ENCODE peak calls at places on chromosomes 13 and 19, in ten cellular contexts. One of them, this sample, is unnamed.

GRCh38 chr13:111006508-111007031 is 91.7 kb upstream of the ANKRD10 start:
- DNase-seq in GM23338: peak; percentile 19
- DNase-seq in AG04449: peak; percentile 23
- DNase-seq in epithelial cell of esophagus: peak; percentile 20
- DNase-seq in spleen: no peak
- DNase-seq in AG04450: no peak
- DNase-seq in IMR-90: peak; percentile 84
- DNase-seq in CD4-positive, alpha-beta T cell: no peak
- DNase-seq in GM13976: no peak
- DNase-seq in body of pancreas: peak; percentile 88
- DNase-seq in this sample: no peak

GRCh38 chr19:37948362-37948761 is 41.4 kb downstream of the SIPA1L3 start:
- DNase-seq in body of pancreas: no peak
- DNase-seq in GM13976: no peak
- DNase-seq in CD4-positive, alpha-beta T cell: no peak
- DNase-seq in spleen: no peak
- DNase-seq in AG04449: no peak
- DNase-seq in epithelial cell of esophagus: peak; percentile 60
- DNase-seq in IMR-90: no peak
- DNase-seq in GM23338: no peak
- DNase-seq in AG04450: no peak
- DNase-seq in this sample: no peak

GRCh38 chr13:74103196-74103595 is 31.0 kb downstream of the KLF12 start:
- DNase-seq in GM23338: no peak
- DNase-seq in body of pancreas: no peak
- DNase-seq in epithelial cell of esophagus: no peak
- DNase-seq in AG04449: no peak
- DNase-seq in spleen: no peak
- DNase-seq in CD4-positive, alpha-beta T cell: no peak
- DNase-seq in IMR-90: no peak
- DNase-seq in GM13976: no peak
- DNase-seq in AG04450: no peak
- DNase-seq in this sample: no peak

GRCh38 chr19:40392894-40393517 is 3.0 kb upstream of the HIPK4 start:
- DNase-seq in spleen: no peak
- DNase-seq in GM23338: no peak
- DNase-seq in IMR-90: no peak
- DNase-seq in AG04449: no peak
- DNase-seq in body of pancreas: peak; percentile 38
- DNase-seq in AG04450: no peak
- DNase-seq in CD4-positive, alpha-beta T cell: no peak
- DNase-seq in epithelial cell of esophagus: peak; percentile 72
- DNase-seq in GM13976: no peak
- DNase-seq in this sample: no peak

GRCh38 chr19:16628984-16629691 is 1.1 kb upstream of the MED26 start:
- DNase-seq in epithelial cell of esophagus: peak; percentile 11
- DNase-seq in GM13976: no peak
- DNase-seq in spleen: no peak
- DNase-seq in body of pancreas: peak; percentile 51
- DNase-seq in CD4-positive, alpha-beta T cell: no peak
- DNase-seq in AG04450: peak; percentile 67
- DNase-seq in GM23338: peak; percentile 71
- DNase-seq in AG04449: no peak
- DNase-seq in IMR-90: peak; percentile 72
- DNase-seq in this sample: no peak

GRCh38 chr19:9871626-9872338 is 36.7 kb downstream of the PIN1 start:
- DNase-seq in GM13976: no peak
- DNase-seq in IMR-90: no peak
- DNase-seq in spleen: no peak
- DNase-seq in AG04450: no peak
- DNase-seq in epithelial cell of esophagus: no peak
- DNase-seq in GM23338: no peak
- DNase-seq in AG04449: no peak
- DNase-seq in body of pancreas: no peak
- DNase-seq in CD4-positive, alpha-beta T cell: no peak
- DNase-seq in this sample: no peak

GRCh38 chr13:114112231-114112825 is 20.1 kb downstream of the RASA3 start:
- DNase-seq in body of pancreas: no peak
- DNase-seq in AG04449: no peak
- DNase-seq in AG04450: no peak
- DNase-seq in GM23338: no peak
- DNase-seq in CD4-positive, alpha-beta T cell: peak; percentile 30
- DNase-seq in spleen: peak; percentile 67
- DNase-seq in epithelial cell of esophagus: no peak
- DNase-seq in GM13976: no peak
- DNase-seq in IMR-90: peak; percentile 45
- DNase-seq in this sample: no peak

GRCh38 chr19:6617374-6617773 is 26.4 kb upstream of the CD70 start:
- DNase-seq in AG04450: no peak
- DNase-seq in AG04449: no peak
- DNase-seq in body of pancreas: no peak
- DNase-seq in GM23338: no peak
- DNase-seq in spleen: no peak
- DNase-seq in GM13976: no peak
- DNase-seq in IMR-90: no peak
- DNase-seq in CD4-positive, alpha-beta T cell: no peak
- DNase-seq in epithelial cell of esophagus: no peak
- DNase-seq in this sample: no peak

GRCh38 chr19:35671818-35672217 is 5.5 kb downstream of the UPK1A start:
- DNase-seq in IMR-90: no peak
- DNase-seq in AG04449: no peak
- DNase-seq in GM13976: no peak
- DNase-seq in GM23338: no peak
- DNase-seq in body of pancreas: no peak
- DNase-seq in CD4-positive, alpha-beta T cell: no peak
- DNase-seq in epithelial cell of esophagus: peak; percentile 14
- DNase-seq in spleen: no peak
- DNase-seq in AG04450: no peak
- DNase-seq in this sample: no peak

GRCh38 chr13:94558721-94559120 is 37.2 kb downstream of the TGDS start:
- DNase-seq in spleen: no peak
- DNase-seq in CD4-positive, alpha-beta T cell: no peak
- DNase-seq in AG04450: no peak
- DNase-seq in body of pancreas: no peak
- DNase-seq in GM23338: peak; percentile 29
- DNase-seq in GM13976: no peak
- DNase-seq in AG04449: no peak
- DNase-seq in IMR-90: no peak
- DNase-seq in epithelial cell of esophagus: no peak
- DNase-seq in this sample: no peak

GRCh38 chr19:3548594-3548993 is 8.8 kb downstream of the MFSD12 start:
- DNase-seq in epithelial cell of esophagus: no peak
- DNase-seq in AG04450: no peak
- DNase-seq in IMR-90: no peak
- DNase-seq in GM23338: no peak
- DNase-seq in CD4-positive, alpha-beta T cell: no peak
- DNase-seq in spleen: peak; percentile 86
- DNase-seq in body of pancreas: peak; percentile 50
- DNase-seq in AG04449: no peak
- DNase-seq in GM13976: no peak
- DNase-seq in this sample: no peak

GRCh38 chr19:14472202-14472961 is 2.8 kb downstream of the PTGER1 start:
- DNase-seq in AG04450: no peak
- DNase-seq in epithelial cell of esophagus: peak; percentile 53
- DNase-seq in GM23338: peak; percentile 92
- DNase-seq in body of pancreas: peak; percentile 54
- DNase-seq in GM13976: peak; percentile 93
- DNase-seq in AG04449: no peak
- DNase-seq in IMR-90: peak; percentile 18
- DNase-seq in CD4-positive, alpha-beta T cell: peak; percentile 91
- DNase-seq in spleen: peak; percentile 94
- DNase-seq in this sample: peak; percentile 90

GRCh38 chr19:3346677-3347353 is 19.6 kb upstream of the NFIC start:
- DNase-seq in AG04450: no peak
- DNase-seq in GM23338: no peak
- DNase-seq in AG04449: no peak
- DNase-seq in epithelial cell of esophagus: no peak
- DNase-seq in spleen: no peak
- DNase-seq in CD4-positive, alpha-beta T cell: no peak
- DNase-seq in GM13976: no peak
- DNase-seq in body of pancreas: peak; percentile 98
- DNase-seq in IMR-90: no peak
- DNase-seq in this sample: no peak

GRCh38 chr19:3610745-3611717 is 4.4 kb upstream of the TBXA2R start:
- DNase-seq in body of pancreas: no peak
- DNase-seq in IMR-90: no peak
- DNase-seq in GM23338: no peak
- DNase-seq in AG04449: no peak
- DNase-seq in CD4-positive, alpha-beta T cell: no peak
- DNase-seq in epithelial cell of esophagus: no peak
- DNase-seq in spleen: peak; percentile 74
- DNase-seq in AG04450: no peak
- DNase-seq in GM13976: no peak
- DNase-seq in this sample: no peak

GRCh38 chr19:42394751-42395150 is 4.7 kb upstream of the CNFN start:
- DNase-seq in body of pancreas: no peak
- DNase-seq in IMR-90: peak; percentile 10
- DNase-seq in GM23338: no peak
- DNase-seq in spleen: no peak
- DNase-seq in GM13976: no peak
- DNase-seq in AG04449: no peak
- DNase-seq in epithelial cell of esophagus: no peak
- DNase-seq in CD4-positive, alpha-beta T cell: no peak
- DNase-seq in AG04450: no peak
- DNase-seq in this sample: no peak

GRCh38 chr19:1945899-1946298 is 4.9 kb downstream of the CSNK1G2 start:
- DNase-seq in spleen: no peak
- DNase-seq in GM23338: peak; percentile 93
- DNase-seq in IMR-90: no peak
- DNase-seq in epithelial cell of esophagus: peak; percentile 44
- DNase-seq in GM13976: no peak
- DNase-seq in CD4-positive, alpha-beta T cell: no peak
- DNase-seq in body of pancreas: peak; percentile 58
- DNase-seq in AG04450: no peak
- DNase-seq in AG04449: no peak
- DNase-seq in this sample: no peak
- TF ChIP-seq CTCF in spleen: peak; percentile 65
- TF ChIP-seq CTCF in GM23338: peak; percentile 92
- TF ChIP-seq CTCF in IMR-90: peak; percentile 43
- TF ChIP-seq CTCF in epithelial cell of esophagus: peak; percentile 61
- TF ChIP-seq CTCF in GM13976: peak; percentile 31
- TF ChIP-seq CTCF in CD4-positive, alpha-beta T cell: peak; percentile 63
- TF ChIP-seq CTCF in body of pancreas: peak; percentile 22
- TF ChIP-seq CTCF in AG04450: peak; percentile 51
- TF ChIP-seq CTCF in AG04449: peak; percentile 65
- TF ChIP-seq CTCF in this sample: peak; percentile 48

GRCh38 chr13:84648069-84648640 is 765.9 kb upstream of the SLITRK1 start:
- DNase-seq in epithelial cell of esophagus: no peak
- DNase-seq in AG04450: no peak
- DNase-seq in body of pancreas: no peak
- DNase-seq in AG04449: no peak
- DNase-seq in spleen: no peak
- DNase-seq in GM23338: no peak
- DNase-seq in IMR-90: no peak
- DNase-seq in CD4-positive, alpha-beta T cell: no peak
- DNase-seq in GM13976: no peak
- DNase-seq in this sample: no peak
- TF ChIP-seq CTCF in epithelial cell of esophagus: no peak
- TF ChIP-seq CTCF in AG04450: peak; percentile 14
- TF ChIP-seq CTCF in body of pancreas: peak; percentile 4
- TF ChIP-seq CTCF in AG04449: no peak
- TF ChIP-seq CTCF in spleen: no peak
- TF ChIP-seq CTCF in GM23338: no peak
- TF ChIP-seq CTCF in IMR-90: peak; percentile 25
- TF ChIP-seq CTCF in CD4-positive, alpha-beta T cell: no peak
- TF ChIP-seq CTCF in GM13976: no peak
- TF ChIP-seq CTCF in this sample: no peak

GRCh38 chr13:53197424-53197823 is 168.8 kb downstream of the OLFM4 start:
- DNase-seq in CD4-positive, alpha-beta T cell: no peak
- DNase-seq in GM23338: no peak
- DNase-seq in spleen: no peak
- DNase-seq in AG04449: no peak
- DNase-seq in GM13976: no peak
- DNase-seq in IMR-90: no peak
- DNase-seq in body of pancreas: no peak
- DNase-seq in epithelial cell of esophagus: no peak
- DNase-seq in AG04450: no peak
- DNase-seq in this sample: no peak

GRCh38 chr13:53198699-53199098 is 170.1 kb downstream of the OLFM4 start:
- DNase-seq in epithelial cell of esophagus: no peak
- DNase-seq in GM23338: no peak
- DNase-seq in AG04450: no peak
- DNase-seq in spleen: no peak
- DNase-seq in CD4-positive, alpha-beta T cell: no peak
- DNase-seq in body of pancreas: no peak
- DNase-seq in IMR-90: no peak
- DNase-seq in GM13976: no peak
- DNase-seq in AG04449: no peak
- DNase-seq in this sample: no peak

GRCh38 chr13:53200498-53201453 is 172.2 kb downstream of the OLFM4 start:
- DNase-seq in IMR-90: peak; percentile 1
- DNase-seq in AG04449: no peak
- DNase-seq in GM13976: peak; percentile 37
- DNase-seq in epithelial cell of esophagus: peak; percentile 18
- DNase-seq in GM23338: peak; percentile 92
- DNase-seq in body of pancreas: peak; percentile 68
- DNase-seq in spleen: peak; percentile 71
- DNase-seq in CD4-positive, alpha-beta T cell: no peak
- DNase-seq in AG04450: no peak
- DNase-seq in this sample: no peak

GRCh38 chr13:53200075-53200474 is 171.5 kb downstream of the OLFM4 start:
- DNase-seq in IMR-90: no peak
- DNase-seq in AG04450: no peak
- DNase-seq in CD4-positive, alpha-beta T cell: no peak
- DNase-seq in AG04449: no peak
- DNase-seq in GM13976: no peak
- DNase-seq in epithelial cell of esophagus: no peak
- DNase-seq in spleen: no peak
- DNase-seq in body of pancreas: no peak
- DNase-seq in GM23338: peak; percentile 2
- DNase-seq in this sample: no peak

GRCh38 chr13:53198017-53198416 is 169.4 kb downstream of the OLFM4 start:
- DNase-seq in IMR-90: no peak
- DNase-seq in CD4-positive, alpha-beta T cell: no peak
- DNase-seq in GM13976: no peak
- DNase-seq in AG04450: no peak
- DNase-seq in spleen: no peak
- DNase-seq in AG04449: no peak
- DNase-seq in body of pancreas: no peak
- DNase-seq in epithelial cell of esophagus: no peak
- DNase-seq in GM23338: peak; percentile 46
- DNase-seq in this sample: no peak
- TF ChIP-seq CTCF in IMR-90: no peak
- TF ChIP-seq CTCF in CD4-positive, alpha-beta T cell: no peak
- TF ChIP-seq CTCF in GM13976: no peak
- TF ChIP-seq CTCF in AG04450: no peak
- TF ChIP-seq CTCF in spleen: no peak
- TF ChIP-seq CTCF in AG04449: no peak
- TF ChIP-seq CTCF in body of pancreas: no peak
- TF ChIP-seq CTCF in epithelial cell of esophagus: no peak
- TF ChIP-seq CTCF in GM23338: peak; percentile 50
- TF ChIP-seq CTCF in this sample: no peak

DNA sequence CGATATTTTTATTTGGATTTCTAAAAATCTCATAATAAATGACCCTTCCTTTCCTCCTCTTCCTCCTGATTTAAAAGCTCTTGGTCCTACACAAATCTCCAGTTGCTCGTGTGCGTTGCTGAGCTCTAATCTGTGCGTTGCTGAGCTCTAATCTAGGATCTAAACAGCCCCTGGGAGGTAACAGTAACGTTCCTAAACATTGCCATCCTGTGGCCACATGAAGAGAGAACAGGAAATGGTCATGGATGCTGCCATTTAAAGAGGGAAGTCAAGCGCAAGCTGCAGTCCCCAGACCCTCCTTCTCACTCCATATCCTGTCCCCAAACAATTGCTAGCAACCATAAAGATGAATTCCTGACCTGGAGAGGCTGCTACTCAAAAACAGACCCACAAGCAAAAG is 170.8 kb downstream of the NUFIP1 start:
- DNase-seq in GM23338: peak; percentile 79
- DNase-seq in body of pancreas: no peak
- DNase-seq in IMR-90: peak; percentile 43
- DNase-seq in spleen: no peak
- DNase-seq in GM13976: no peak
- DNase-seq in epithelial cell of esophagus: peak; percentile 48
- DNase-seq in CD4-positive, alpha-beta T cell: no peak
- DNase-seq in AG04450: no peak
- DNase-seq in AG04449: no peak
- DNase-seq in this sample: no peak
- TF ChIP-seq CTCF in GM23338: peak; percentile 76
- TF ChIP-seq CTCF in body of pancreas: no peak
- TF ChIP-seq CTCF in IMR-90: peak; percentile 29
- TF ChIP-seq CTCF in spleen: no peak
- TF ChIP-seq CTCF in GM13976: no peak
- TF ChIP-seq CTCF in epithelial cell of esophagus: peak; percentile 28
- TF ChIP-seq CTCF in CD4-positive, alpha-beta T cell: no peak
- TF ChIP-seq CTCF in AG04450: peak; percentile 20
- TF ChIP-seq CTCF in AG04449: no peak
- TF ChIP-seq CTCF in this sample: no peak